ENCODE peak calls at places on chromosome 1, in four cellular contexts. X, R, O and D are unnamed samples.

GRCh38 chr1:3225668-3226067 is 156.7 kb downstream of the PRDM16 start:
- DNase-seq in X (no peak), R (no peak), O (no peak), D (peak)

GRCh38 chr1:31787261-31787660 is 23.1 kb upstream of the ADGRB2 start:
- DNase-seq in X (no peak), R (no peak), O (no peak), D (no peak)

GRCh38 chr1:108591471-108591870 is 31.6 kb downstream of the EEIG2 start:
- DNase-seq in X (no peak), R (peak), O (no peak), D (peak)

GRCh38 chr1:26327956-26328362 is 10.2 kb downstream of the CD52 start:
- DNase-seq in X (no peak), R (no peak), O (no peak), D (no peak)

GRCh38 chr1:205843031-205843859 is 6.7 kb downstream of the PM20D1 start:
- DNase-seq in X (no peak), R (no peak), O (no peak), D (no peak)

GRCh38 chr1:172178846-172179245 is 241.6 kb upstream of the C1orf105 start:
- DNase-seq in X (no peak), R (no peak), O (no peak), D (no peak)

GRCh38 chr1:44100183-44100582 is 18.4 kb upstream of the KLF17 start:
- DNase-seq in X (no peak), R (no peak), O (no peak), D (no peak)

GRCh38 chr1:74498901-74499300 is 13.5 kb downstream of the LRRC53 start:
- DNase-seq in X (no peak), R (no peak), O (no peak), D (no peak)

GRCh38 chr1:23362218-23362713 is 7.4 kb downstream of the ZNF436 start:
- DNase-seq in X (no peak), R (no peak), O (no peak), D (no peak)

GRCh38 chr1:63326106-63326472 is 3.7 kb downstream of the FOXD3 start:
- DNase-seq in X (no peak), R (no peak), O (no peak), D (no peak)

GRCh38 chr1:15027515-15027948 is 126.0 kb upstream of the TMEM51 start:
- DNase-seq in X (peak), R (peak), O (peak), D (peak)

GRCh38 chr1:157992031-157992568 is 1.3 kb upstream of the KIRREL1 start:
- DNase-seq in X (peak), R (peak), O (peak), D (peak)

GRCh38 chr1:204572923-204573562 is 56.8 kb downstream of the MDM4 start:
- DNase-seq in X (no peak), R (no peak), O (no peak), D (no peak)

GRCh38 chr1:197222025-197222685 is 45.9 kb upstream of the CRB1 start:
- DNase-seq in X (no peak), R (no peak), O (no peak), D (peak)

GRCh38 chr1:6162341-6162740 is 17.8 kb downstream of the CHD5 start:
- DNase-seq in X (no peak), R (no peak), O (no peak), D (no peak)

GRCh38 chr1:53763911-53764310 is 24.9 kb upstream of the GLIS1 start:
- DNase-seq in X (no peak), R (no peak), O (no peak), D (no peak)

GRCh38 chr1:172465617-172466016 is 21.7 kb upstream of the PIGC start:
- DNase-seq in X (no peak), R (no peak), O (no peak), D (no peak)

GRCh38 chr1:145849356-145850165 is 4.1 kb downstream of the NUDT17 start:
- DNase-seq in X (peak), R (peak), O (peak), D (peak)

GRCh38 chr1:207903767-207904166 is 7.2 kb downstream of the CD34 start:
- DNase-seq in X (no peak), R (no peak), O (peak), D (no peak)